ENCODE peak calls at places on chromosomes 1 and 21, in eight cellular contexts. O is IMR-90, V is right lobe of liver, J is lower leg skin, A is sigmoid colon, Z is heart left ventricle, S is prostate gland, K is breast epithelium. H is an unnamed sample.
A peak's percentile ranks its signal among the peaks of the same experiment; 100 is the strongest.

GRCh38 chr1:6245086-6245868 is 1.3 kb downstream of the HES3 start:
- DNase-seq in O (peak; percentile 71), V (peak; percentile 79), J (peak; percentile 55), A (peak; percentile 83), Z (peak; percentile 82), S (peak; percentile 64), K (no peak), H (peak; percentile 65)

GRCh38 chr1:54585181-54586066 is 37.4 kb downstream of the ACOT11 start:
- DNase-seq in O (peak; percentile 15), V (peak; percentile 39), J (no peak), A (no peak), Z (peak; percentile 81), S (no peak), K (no peak), H (no peak)

GRCh38 chr1:150789396-150789795 is 18.7 kb downstream of the CTSK start:
- DNase-seq in O (no peak), V (no peak), J (peak; percentile 29), A (no peak), Z (no peak), S (no peak), K (no peak), H (no peak)

GRCh38 chr1:6075747-6076146 is 30.1 kb downstream of the KCNAB2 start:
- DNase-seq in O (no peak), V (no peak), J (no peak), A (no peak), Z (no peak), S (no peak), K (no peak), H (no peak)

GRCh38 chr1:84145051-84145450 is 980 bp downstream of the PRKACB start:
- DNase-seq in O (peak; percentile 23), V (no peak), J (no peak), A (no peak), Z (no peak), S (no peak), K (no peak), H (no peak)

GRCh38 chr1:47411441-47411840 is 4.6 kb upstream of the FOXE3 start:
- DNase-seq in O (peak; percentile 61), V (no peak), J (no peak), A (no peak), Z (no peak), S (no peak), K (no peak), H (no peak)

GRCh38 chr1:235049217-235049616 is 79.4 kb downstream of the TOMM20 start:
- DNase-seq in O (no peak), V (no peak), J (no peak), A (no peak), Z (no peak), S (no peak), K (no peak), H (no peak)

GRCh38 chr1:72936151-72936740 is 653.9 kb upstream of the NEGR1 start:
- DNase-seq in O (no peak), V (no peak), J (no peak), A (no peak), Z (no peak), S (no peak), K (no peak), H (no peak)

GRCh38 chr1:75438355-75438754 is 172.6 kb downstream of the SLC44A5 start:
- DNase-seq in O (no peak), V (no peak), J (no peak), A (no peak), Z (no peak), S (no peak), K (no peak), H (no peak)

GRCh38 chr1:209655832-209656231 is 3.6 kb upstream of the LAMB3 start:
- DNase-seq in O (no peak), V (no peak), J (no peak), A (no peak), Z (no peak), S (no peak), K (no peak), H (no peak)

GRCh38 chr21:39519835-39520234 is 68.1 kb downstream of the SH3BGR start:
- DNase-seq in O (no peak), V (no peak), J (no peak), A (no peak), Z (no peak), S (no peak), K (no peak), H (no peak)

GRCh38 chr1:7669559-7670208 is 101.4 kb upstream of the VAMP3 start:
- DNase-seq in O (peak; percentile 29), V (no peak), J (no peak), A (no peak), Z (peak; percentile 42), S (peak; percentile 49), K (peak; percentile 45), H (no peak)

GRCh38 chr1:168319691-168320090 is 39.0 kb downstream of the TBX19 start:
- DNase-seq in O (no peak), V (no peak), J (no peak), A (no peak), Z (no peak), S (no peak), K (no peak), H (no peak)

GRCh38 chr1:55823521-55824296 is 608.5 kb upstream of the USP24 start:
- DNase-seq in O (peak; percentile 64), V (no peak), J (no peak), A (no peak), Z (no peak), S (no peak), K (no peak), H (no peak)

GRCh38 chr1:115296981-115297380 is 41.1 kb downstream of the NGF start:
- DNase-seq in O (peak; percentile 31), V (no peak), J (no peak), A (no peak), Z (no peak), S (no peak), K (no peak), H (no peak)

GRCh38 chr1:72066431-72066830 is 215.9 kb downstream of the NEGR1 start:
- DNase-seq in O (no peak), V (no peak), J (no peak), A (no peak), Z (no peak), S (no peak), K (no peak), H (no peak)

GRCh38 chr1:110341146-110341871 is 2.1 kb downstream of the RBM15 start:
- DNase-seq in O (no peak), V (no peak), J (no peak), A (no peak), Z (no peak), S (no peak), K (no peak), H (no peak)
- TF ChIP-seq POLR2A in O (no peak), V (no peak), J (no peak), A (no peak), Z (no peak), S (no peak), K (no peak), H (no peak)

DNA sequence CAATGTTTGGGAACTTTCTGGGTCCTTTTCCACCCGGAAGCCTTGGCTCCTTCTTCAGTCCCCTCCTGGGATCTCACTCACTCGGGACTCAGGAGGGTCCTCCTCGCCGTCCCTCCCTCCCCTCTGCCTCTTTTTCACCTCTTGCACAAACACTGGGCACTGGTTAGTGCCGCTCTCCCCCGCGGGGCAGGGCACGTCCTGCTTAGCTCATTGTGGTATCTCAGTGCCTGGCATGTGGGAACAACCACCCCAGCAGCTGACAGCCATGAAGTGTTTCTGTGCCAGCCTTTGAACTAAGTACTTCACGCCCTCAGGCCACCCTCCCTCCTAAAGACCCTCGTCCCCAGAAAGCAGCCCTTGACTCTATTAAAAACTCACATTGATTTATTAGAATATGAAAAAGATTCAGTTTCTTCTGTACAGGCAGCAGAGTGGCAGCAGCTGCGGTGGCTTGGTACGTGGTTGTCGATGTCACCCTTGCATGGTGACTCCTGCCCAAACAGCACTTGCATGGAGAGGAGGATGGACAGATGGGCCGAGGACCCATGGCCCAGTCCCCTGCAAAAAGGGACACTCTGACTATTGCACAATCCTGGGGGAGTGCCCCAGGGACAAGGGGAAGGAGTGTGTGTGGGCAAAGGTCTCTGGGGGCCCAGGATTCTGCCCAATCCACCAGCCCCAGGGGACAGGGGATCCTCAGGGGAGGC is 56.3 kb downstream of the SLC9A1 start:
- DNase-seq in O (no peak), V (no peak), J (peak; percentile 64), A (no peak), Z (peak; percentile 62), S (no peak), K (peak; percentile 83), H (no peak)
- H3K4me3 ChIP-seq in O (no peak overlapping the region), V (no peak overlapping the region), J (no peak overlapping the region), A (no peak overlapping the region), Z (no peak overlapping the region), S (no peak overlapping the region), K (no peak overlapping the region), H (no peak overlapping the region)

DNA sequence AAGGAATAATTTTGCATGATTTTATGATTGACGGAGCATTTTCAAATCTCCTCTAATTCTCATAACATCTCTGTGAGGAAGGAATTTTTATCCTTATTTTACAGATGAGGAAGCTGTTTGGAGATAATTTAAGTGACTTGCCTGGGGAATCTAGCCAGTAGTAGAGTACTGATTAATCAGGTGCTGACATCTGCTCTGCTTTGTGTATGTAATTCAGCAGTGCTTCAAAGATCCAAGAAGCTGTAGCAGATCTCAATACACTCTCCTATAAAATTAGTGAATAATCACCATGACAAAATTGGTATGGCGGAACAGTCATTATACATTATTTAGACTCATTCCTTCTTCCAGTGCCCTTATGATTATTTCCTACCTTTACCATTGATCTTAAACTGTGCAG is 45.9 kb downstream of the DPH5 start:
- DNase-seq in O (no peak), V (no peak), J (no peak), A (no peak), Z (no peak), S (no peak), K (no peak), H (no peak)
- TF ChIP-seq POLR2A in O (no peak), V (no peak), J (no peak), A (no peak), Z (no peak), S (no peak), K (no peak), H (no peak)

GRCh38 chr1:34828611-34829010 is 30.9 kb downstream of the SMIM12 start:
- DNase-seq in O (no peak), V (no peak), J (no peak), A (no peak), Z (no peak), S (no peak), K (no peak), H (no peak)
- H3K4me3 ChIP-seq in O (no peak overlapping the region), V (no peak overlapping the region), J (no peak overlapping the region), A (no peak overlapping the region), Z (no peak overlapping the region), S (no peak overlapping the region), K (no peak overlapping the region), H (no peak overlapping the region)

GRCh38 chr1:111752186-111752585 is 3.5 kb upstream of the DDX20 start:
- DNase-seq in O (no peak), V (no peak), J (no peak), A (no peak), Z (no peak), S (no peak), K (no peak), H (no peak)

GRCh38 chr1:111758373-111758772 is 2.7 kb downstream of the DDX20 start:
- DNase-seq in O (no peak), V (no peak), J (no peak), A (no peak), Z (no peak), S (no peak), K (no peak), H (no peak)

GRCh38 chr1:111756124-111756513 is 418 bp downstream of the DDX20 start:
- DNase-seq in O (no peak), V (no peak), J (no peak), A (no peak), Z (no peak), S (no peak), K (no peak), H (no peak)

GRCh38 chr1:111754964-111755320 is 759 bp upstream of the DDX20 start:
- DNase-seq in O (peak; percentile 39), V (no peak), J (no peak), A (no peak), Z (peak; percentile 64), S (no peak), K (no peak), H (no peak)

GRCh38 chr1:111755321-111756123 is at the start of gene DDX20:
- DNase-seq in O (peak; percentile 98), V (peak; percentile 95), J (peak; percentile 90), A (peak; percentile 97), Z (peak; percentile 95), S (peak; percentile 91), K (peak; percentile 92), H (peak; percentile 85)
- TF ChIP-seq POLR2A in O (peak; percentile 87), V (peak; percentile 51), J (no peak), A (peak; percentile 16), Z (no peak), S (peak; percentile 49), K (no peak), H (peak; percentile 22)

H was measured in tibial nerve.